ENCODE peak calls at places on chromosome 9, in nine cellular contexts. One of them, this sample, is unnamed.
A peak's percentile ranks its signal among the peaks of the same experiment; 100 is the strongest.

GRCh38 chr9:89278997-89279739 is 31.8 kb upstream of the CKS2 start:
- DNase-seq in lower lobe of right lung: no peak
- DNase-seq in kidney epithelial cell: peak; percentile 12
- DNase-seq in fibroblast of mammary gland: peak; percentile 81
- DNase-seq in sigmoid colon: no peak
- DNase-seq in fibroblast of lung: peak; percentile 55
- DNase-seq in AG09309: peak; percentile 33
- DNase-seq in foreskin fibroblast: peak; percentile 53
- DNase-seq in upper lobe of right lung: no peak
- DNase-seq in this sample: peak; percentile 87

GRCh38 chr9:38392235-38393127 is at the start of gene ALDH1B1:
- DNase-seq in foreskin fibroblast: peak; percentile 88
- DNase-seq in lower lobe of right lung: peak; percentile 92
- DNase-seq in upper lobe of right lung: peak; percentile 95
- DNase-seq in fibroblast of mammary gland: peak; percentile 79
- DNase-seq in AG09309: peak; percentile 21
- DNase-seq in fibroblast of lung: peak; percentile 87
- DNase-seq in sigmoid colon: peak; percentile 93
- DNase-seq in kidney epithelial cell: peak; percentile 65
- DNase-seq in this sample: peak; percentile 74

GRCh38 chr9:27414215-27414731 is 109.8 kb upstream of the IFNK start:
- DNase-seq in fibroblast of mammary gland: no peak
- DNase-seq in foreskin fibroblast: no peak
- DNase-seq in kidney epithelial cell: no peak
- DNase-seq in upper lobe of right lung: no peak
- DNase-seq in fibroblast of lung: no peak
- DNase-seq in lower lobe of right lung: peak; percentile 48
- DNase-seq in sigmoid colon: peak; percentile 75
- DNase-seq in AG09309: no peak
- DNase-seq in this sample: no peak

GRCh38 chr9:33255006-33255405 is 9.5 kb downstream of the BAG1 start:
- DNase-seq in fibroblast of lung: no peak
- DNase-seq in sigmoid colon: no peak
- DNase-seq in kidney epithelial cell: no peak
- DNase-seq in AG09309: no peak
- DNase-seq in fibroblast of mammary gland: no peak
- DNase-seq in lower lobe of right lung: no peak
- DNase-seq in upper lobe of right lung: no peak
- DNase-seq in foreskin fibroblast: no peak
- DNase-seq in this sample: no peak

GRCh38 chr9:129494113-129494789 is 126.7 kb downstream of the C9orf50 start:
- DNase-seq in fibroblast of mammary gland: no peak
- DNase-seq in lower lobe of right lung: peak; percentile 64
- DNase-seq in sigmoid colon: no peak
- DNase-seq in foreskin fibroblast: no peak
- DNase-seq in fibroblast of lung: no peak
- DNase-seq in AG09309: no peak
- DNase-seq in upper lobe of right lung: no peak
- DNase-seq in kidney epithelial cell: no peak
- DNase-seq in this sample: no peak

GRCh38 chr9:12708562-12709298 is 15.5 kb downstream of the TYRP1 start:
- DNase-seq in lower lobe of right lung: no peak
- DNase-seq in foreskin fibroblast: peak; percentile 47
- DNase-seq in fibroblast of mammary gland: peak; percentile 63
- DNase-seq in kidney epithelial cell: peak; percentile 45
- DNase-seq in fibroblast of lung: peak; percentile 84
- DNase-seq in upper lobe of right lung: no peak
- DNase-seq in AG09309: peak; percentile 40
- DNase-seq in sigmoid colon: no peak
- DNase-seq in this sample: peak; percentile 75

GRCh38 chr9:35680331-35681105 is 6.8 kb downstream of the CA9 start:
- DNase-seq in lower lobe of right lung: no peak
- DNase-seq in sigmoid colon: no peak
- DNase-seq in kidney epithelial cell: no peak
- DNase-seq in AG09309: no peak
- DNase-seq in foreskin fibroblast: peak; percentile 40
- DNase-seq in upper lobe of right lung: no peak
- DNase-seq in fibroblast of mammary gland: no peak
- DNase-seq in fibroblast of lung: peak; percentile 79
- DNase-seq in this sample: peak; percentile 22

GRCh38 chr9:102867488-102867887 is 127.6 kb upstream of the CYLC2 start:
- DNase-seq in fibroblast of mammary gland: peak; percentile 50
- DNase-seq in foreskin fibroblast: no peak
- DNase-seq in fibroblast of lung: peak; percentile 89
- DNase-seq in lower lobe of right lung: no peak
- DNase-seq in AG09309: no peak
- DNase-seq in kidney epithelial cell: peak; percentile 63
- DNase-seq in sigmoid colon: no peak
- DNase-seq in upper lobe of right lung: no peak
- DNase-seq in this sample: no peak

GRCh38 chr9:37297592-37297991 is 124.9 kb upstream of the GRHPR start:
- DNase-seq in kidney epithelial cell: no peak
- DNase-seq in fibroblast of lung: no peak
- DNase-seq in fibroblast of mammary gland: no peak
- DNase-seq in sigmoid colon: no peak
- DNase-seq in upper lobe of right lung: no peak
- DNase-seq in AG09309: no peak
- DNase-seq in foreskin fibroblast: no peak
- DNase-seq in lower lobe of right lung: no peak
- DNase-seq in this sample: no peak

GRCh38 chr9:37300620-37301368 is 121.7 kb upstream of the GRHPR start:
- DNase-seq in AG09309: no peak
- DNase-seq in foreskin fibroblast: no peak
- DNase-seq in fibroblast of lung: peak; percentile 54
- DNase-seq in lower lobe of right lung: no peak
- DNase-seq in fibroblast of mammary gland: peak; percentile 49
- DNase-seq in upper lobe of right lung: no peak
- DNase-seq in kidney epithelial cell: no peak
- DNase-seq in sigmoid colon: no peak
- DNase-seq in this sample: peak; percentile 47

GRCh38 chr9:37295796-37296195 is 126.7 kb upstream of the GRHPR start:
- DNase-seq in foreskin fibroblast: no peak
- DNase-seq in fibroblast of mammary gland: no peak
- DNase-seq in AG09309: no peak
- DNase-seq in sigmoid colon: no peak
- DNase-seq in kidney epithelial cell: no peak
- DNase-seq in upper lobe of right lung: no peak
- DNase-seq in fibroblast of lung: no peak
- DNase-seq in lower lobe of right lung: no peak
- DNase-seq in this sample: no peak

GRCh38 chr9:37302277-37302676 is 120.2 kb upstream of the GRHPR start:
- DNase-seq in upper lobe of right lung: no peak
- DNase-seq in kidney epithelial cell: no peak
- DNase-seq in foreskin fibroblast: no peak
- DNase-seq in sigmoid colon: no peak
- DNase-seq in fibroblast of mammary gland: no peak
- DNase-seq in fibroblast of lung: no peak
- DNase-seq in lower lobe of right lung: no peak
- DNase-seq in AG09309: no peak
- DNase-seq in this sample: no peak

DNA sequence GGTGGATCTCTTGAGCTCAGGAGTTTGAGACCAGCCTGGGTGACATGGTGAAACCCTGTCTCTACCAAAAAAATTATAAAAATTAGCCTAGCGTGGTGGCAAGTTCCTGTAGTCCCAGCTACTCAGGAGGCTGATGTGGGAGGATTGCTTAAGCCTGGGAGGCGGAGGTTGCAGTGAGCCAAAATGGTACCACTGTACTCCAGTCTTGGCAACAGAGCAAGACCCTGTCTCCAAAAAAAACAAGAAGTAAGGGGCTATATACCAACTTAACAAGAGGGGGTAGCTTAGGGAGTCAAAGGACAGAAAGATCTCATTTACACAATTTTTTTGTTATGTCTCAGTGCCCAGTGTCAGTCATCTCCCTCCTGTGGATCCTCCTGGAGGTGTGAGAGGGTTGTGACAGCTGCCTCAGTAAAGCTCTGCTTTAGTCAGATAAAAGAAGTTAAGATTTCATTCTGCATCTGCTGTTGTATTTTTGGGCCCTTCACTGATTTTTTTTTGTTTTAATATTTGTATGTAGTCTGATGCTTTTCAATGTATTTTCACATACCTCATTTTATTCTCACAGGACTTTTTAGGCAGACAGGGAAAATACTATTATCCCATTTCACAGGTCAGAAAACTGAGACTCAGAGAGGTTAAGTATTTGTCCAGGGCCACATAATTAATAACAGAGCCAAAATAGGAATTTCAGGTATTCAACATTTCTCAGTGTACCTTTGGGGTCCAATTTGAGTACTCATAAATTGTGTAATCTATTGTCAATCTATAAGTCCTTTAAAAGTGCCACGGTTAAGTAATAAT is 120.9 kb upstream of the GRHPR start:
- DNase-seq in kidney epithelial cell: no peak
- DNase-seq in lower lobe of right lung: no peak
- DNase-seq in fibroblast of mammary gland: no peak
- DNase-seq in foreskin fibroblast: no peak
- DNase-seq in AG09309: no peak
- DNase-seq in fibroblast of lung: no peak
- DNase-seq in upper lobe of right lung: no peak
- DNase-seq in sigmoid colon: no peak
- DNase-seq in this sample: no peak
- TF ChIP-seq CTCF in kidney epithelial cell: no peak
- TF ChIP-seq CTCF in lower lobe of right lung: no peak
- TF ChIP-seq CTCF in fibroblast of mammary gland: no peak
- TF ChIP-seq CTCF in foreskin fibroblast: no peak
- TF ChIP-seq CTCF in AG09309: no peak
- TF ChIP-seq CTCF in fibroblast of lung: no peak
- TF ChIP-seq CTCF in upper lobe of right lung: no peak
- TF ChIP-seq CTCF in sigmoid colon: no peak
- TF ChIP-seq CTCF in this sample: peak; percentile 19

DNA sequence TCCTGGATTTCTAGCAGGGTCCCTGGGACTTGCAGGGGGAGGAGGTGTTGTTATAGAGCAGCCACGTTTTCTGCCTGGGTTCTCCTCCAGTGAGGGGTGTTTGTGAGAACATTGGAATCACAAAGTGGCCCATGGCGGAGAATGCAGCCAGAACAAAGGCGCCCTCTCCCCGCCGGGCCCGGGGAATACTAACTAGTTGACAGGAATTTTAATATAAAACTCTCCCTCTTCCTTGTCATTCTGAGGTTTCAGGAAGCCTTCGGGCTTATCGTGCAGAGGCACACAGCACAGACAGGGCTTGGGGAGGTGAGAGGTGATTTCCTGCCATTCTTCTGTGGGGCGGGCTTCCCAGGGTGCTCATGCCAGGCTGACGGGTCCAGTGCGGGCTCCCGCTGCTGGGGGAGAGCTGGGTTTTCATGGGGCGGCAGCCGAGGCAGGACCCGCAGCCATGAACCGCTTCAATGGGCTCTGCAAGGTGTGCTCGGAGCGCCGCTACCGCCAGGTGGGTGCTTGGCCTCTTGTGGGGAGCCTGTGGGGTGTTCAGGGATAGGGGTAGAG is 37.7 kb downstream of the RGS3 start:
- DNase-seq in lower lobe of right lung: peak; percentile 45
- DNase-seq in AG09309: no peak
- DNase-seq in upper lobe of right lung: no peak
- DNase-seq in sigmoid colon: no peak
- DNase-seq in kidney epithelial cell: no peak
- DNase-seq in fibroblast of lung: no peak
- DNase-seq in foreskin fibroblast: no peak
- DNase-seq in fibroblast of mammary gland: no peak
- DNase-seq in this sample: no peak
- H3K4me3 ChIP-seq in lower lobe of right lung: peak overlapping the region; percentile 47
- H3K4me3 ChIP-seq in AG09309: no peak overlapping the region
- H3K4me3 ChIP-seq in upper lobe of right lung: peak overlapping the region; percentile 48
- H3K4me3 ChIP-seq in sigmoid colon: peak overlapping the region; percentile 12
- H3K4me3 ChIP-seq in kidney epithelial cell: no peak overlapping the region
- H3K4me3 ChIP-seq in fibroblast of lung: no peak overlapping the region
- H3K4me3 ChIP-seq in foreskin fibroblast: no peak overlapping the region
- H3K4me3 ChIP-seq in fibroblast of mammary gland: no peak overlapping the region
- H3K4me3 ChIP-seq in this sample: no peak overlapping the region

GRCh38 chr9:133162802-133163558 is 734 bp downstream of the GBGT1 start:
- DNase-seq in kidney epithelial cell: no peak
- DNase-seq in foreskin fibroblast: no peak
- DNase-seq in upper lobe of right lung: peak; percentile 65
- DNase-seq in sigmoid colon: peak; percentile 67
- DNase-seq in fibroblast of lung: no peak
- DNase-seq in fibroblast of mammary gland: no peak
- DNase-seq in lower lobe of right lung: peak; percentile 47
- DNase-seq in AG09309: no peak
- DNase-seq in this sample: no peak

GRCh38 chr9:133158695-133159094 is 5.0 kb downstream of the GBGT1 start:
- DNase-seq in AG09309: no peak
- DNase-seq in fibroblast of mammary gland: no peak
- DNase-seq in lower lobe of right lung: peak; percentile 13
- DNase-seq in sigmoid colon: peak; percentile 43
- DNase-seq in kidney epithelial cell: no peak
- DNase-seq in upper lobe of right lung: peak; percentile 8
- DNase-seq in foreskin fibroblast: no peak
- DNase-seq in fibroblast of lung: no peak
- DNase-seq in this sample: no peak

GRCh38 chr9:133163559-133164208 is at the start of gene GBGT1:
- DNase-seq in fibroblast of lung: peak; percentile 25
- DNase-seq in upper lobe of right lung: peak; percentile 87
- DNase-seq in sigmoid colon: peak; percentile 85
- DNase-seq in lower lobe of right lung: peak; percentile 87
- DNase-seq in fibroblast of mammary gland: no peak
- DNase-seq in AG09309: no peak
- DNase-seq in kidney epithelial cell: no peak
- DNase-seq in foreskin fibroblast: no peak
- DNase-seq in this sample: no peak

GRCh38 chr9:133161542-133161950 is 2.2 kb downstream of the GBGT1 start:
- DNase-seq in sigmoid colon: no peak
- DNase-seq in lower lobe of right lung: peak; percentile 24
- DNase-seq in kidney epithelial cell: no peak
- DNase-seq in fibroblast of lung: no peak
- DNase-seq in fibroblast of mammary gland: no peak
- DNase-seq in upper lobe of right lung: peak; percentile 40
- DNase-seq in AG09309: no peak
- DNase-seq in foreskin fibroblast: no peak
- DNase-seq in this sample: no peak

DNA sequence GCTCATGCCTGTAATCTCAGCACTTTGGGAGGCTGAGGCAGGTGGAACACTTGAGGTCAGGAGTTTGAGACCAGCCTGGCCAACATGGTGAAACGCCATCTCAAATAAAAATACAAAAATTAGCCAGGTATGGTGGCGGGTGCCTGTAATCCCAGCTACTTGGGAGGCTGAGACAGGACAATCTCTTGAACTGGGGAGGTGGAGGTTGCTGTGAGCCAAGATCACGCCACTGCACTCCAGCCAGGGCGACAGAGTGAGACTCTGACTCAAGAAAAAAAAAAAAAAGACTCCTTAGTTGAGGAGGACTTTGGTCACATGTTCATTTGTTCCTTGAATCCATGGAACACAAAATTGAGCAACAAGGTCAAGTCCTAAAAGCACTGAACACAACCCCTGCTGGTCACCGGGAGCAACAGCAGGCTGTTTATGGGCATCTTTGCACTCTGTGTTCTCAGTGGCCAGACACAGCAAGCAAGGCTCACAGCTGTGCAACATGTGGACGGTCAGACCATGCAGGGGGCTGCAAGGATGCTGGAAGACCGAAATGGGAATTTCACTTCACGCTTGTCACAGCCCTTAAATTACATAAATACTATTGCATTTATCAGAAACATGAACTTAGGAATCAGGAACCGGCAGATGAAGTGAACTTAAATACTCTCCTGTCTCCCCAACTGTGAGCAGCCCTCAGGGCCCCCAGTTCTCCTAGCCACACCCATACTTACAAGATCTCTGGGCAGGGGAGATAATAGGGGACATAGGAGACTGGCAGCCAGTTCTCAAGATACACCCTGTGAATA is 2.8 kb downstream of the GBGT1 start:
- DNase-seq in upper lobe of right lung: peak; percentile 81
- DNase-seq in fibroblast of lung: peak; percentile 48
- DNase-seq in sigmoid colon: peak; percentile 91
- DNase-seq in AG09309: no peak
- DNase-seq in lower lobe of right lung: peak; percentile 82
- DNase-seq in kidney epithelial cell: no peak
- DNase-seq in foreskin fibroblast: peak; percentile 67
- DNase-seq in fibroblast of mammary gland: peak; percentile 86
- DNase-seq in this sample: peak; percentile 59
- TF ChIP-seq CTCF in upper lobe of right lung: peak; percentile 76
- TF ChIP-seq CTCF in fibroblast of lung: peak; percentile 88
- TF ChIP-seq CTCF in sigmoid colon: peak; percentile 54
- TF ChIP-seq CTCF in AG09309: peak; percentile 77
- TF ChIP-seq CTCF in lower lobe of right lung: peak; percentile 74
- TF ChIP-seq CTCF in kidney epithelial cell: peak; percentile 66
- TF ChIP-seq CTCF in foreskin fibroblast: peak; percentile 84
- TF ChIP-seq CTCF in fibroblast of mammary gland: peak; percentile 89
- TF ChIP-seq CTCF in this sample: peak; percentile 90

DNA sequence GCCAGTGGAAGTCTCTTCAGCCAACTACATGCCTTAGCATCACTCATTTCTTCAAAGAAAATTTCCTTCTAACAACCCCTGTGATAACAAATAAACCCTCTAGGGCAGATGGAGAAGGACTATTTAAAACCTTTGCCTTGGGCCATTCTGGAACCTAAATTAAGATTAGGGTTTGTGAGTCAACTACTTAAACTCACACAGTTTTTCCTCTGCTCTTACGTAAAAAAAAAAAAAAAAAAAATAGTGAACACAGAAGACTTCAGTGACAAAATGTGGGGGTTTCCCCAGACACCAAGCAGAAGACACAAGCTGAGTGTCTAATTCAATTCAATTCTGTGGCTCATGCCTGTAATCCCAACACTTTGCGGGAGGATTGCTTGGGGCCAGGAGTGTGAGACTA is 65.8 kb upstream of the ERCC6L2 start:
- DNase-seq in kidney epithelial cell: no peak
- DNase-seq in foreskin fibroblast: no peak
- DNase-seq in AG09309: no peak
- DNase-seq in fibroblast of mammary gland: no peak
- DNase-seq in fibroblast of lung: no peak
- DNase-seq in sigmoid colon: no peak
- DNase-seq in lower lobe of right lung: no peak
- DNase-seq in upper lobe of right lung: no peak
- DNase-seq in this sample: no peak
- H3K4me3 ChIP-seq in kidney epithelial cell: no peak overlapping the region
- H3K4me3 ChIP-seq in foreskin fibroblast: no peak overlapping the region
- H3K4me3 ChIP-seq in AG09309: no peak overlapping the region
- H3K4me3 ChIP-seq in fibroblast of mammary gland: no peak overlapping the region
- H3K4me3 ChIP-seq in fibroblast of lung: no peak overlapping the region
- H3K4me3 ChIP-seq in sigmoid colon: no peak overlapping the region
- H3K4me3 ChIP-seq in lower lobe of right lung: no peak overlapping the region
- H3K4me3 ChIP-seq in upper lobe of right lung: no peak overlapping the region
- H3K4me3 ChIP-seq in this sample: no peak overlapping the region